ENCODE peak calls at places on chromosomes 12 and 14, in four cellular contexts. E is H7; X is B cell; F is naive thymus-derived CD8-positive, alpha-beta T cell. C is an unnamed sample.

GRCh38 chr12:28308891-28309290 is 118.6 kb downstream of the CCDC91 start:
- DNase-seq in F (no peak), E (no peak), X (no peak), C (no peak)

GRCh38 chr12:116222358-116222757 is 55.1 kb downstream of the MED13L start:
- DNase-seq in F (no peak), E (no peak), X (no peak), C (no peak)

GRCh38 chr12:130683080-130683479 is 33.0 kb downstream of the RIMBP2 start:
- DNase-seq in F (no peak), E (no peak), X (no peak), C (no peak)

GRCh38 chr14:81686512-81686911 is 152.9 kb upstream of the SEL1L start:
- DNase-seq in E (no peak), F (no peak), X (no peak), C (no peak)

GRCh38 chr14:73392329-73393257 is 65.8 kb downstream of the NUMB start:
- DNase-seq in X (no peak), F (no peak), E (no peak), C (no peak)

GRCh38 chr12:57612711-57613426 is 1.6 kb downstream of the ARHGEF25 start:
- DNase-seq in X (no peak), E (no peak), F (no peak), C (no peak)

GRCh38 chr12:43348221-43348620 is 203.8 kb downstream of the ADAMTS20 start:
- DNase-seq in X (no peak), F (no peak), E (no peak), C (no peak)

GRCh38 chr14:35234007-35234406 is 58.2 kb upstream of the PSMA6 start:
- DNase-seq in X (no peak), E (no peak), F (no peak), C (no peak)

GRCh38 chr12:127083028-127083949 is 1183.7 kb upstream of the TMEM132C start:
- DNase-seq in F (peak; percentile 1), X (no peak), E (peak; percentile 27), C (no peak)

GRCh38 chr12:110841007-110841406 is 5.8 kb upstream of the CCDC63 start:
- DNase-seq in X (no peak), E (no peak), F (no peak), C (no peak)

GRCh38 chr12:16454481-16454880 is 107.0 kb downstream of the MGST1 start:
- DNase-seq in F (no peak), X (no peak), E (no peak), C (no peak)

GRCh38 chr14:20469890-20470858 is 968 bp downstream of the PNP start:
- DNase-seq in F (no peak), E (peak; percentile 42), X (peak; percentile 45), C (peak; percentile 47)

GRCh38 chr12:109503611-109504010 is 26.2 kb downstream of the UBE3B start:
- DNase-seq in E (no peak), X (no peak), F (no peak), C (no peak)

GRCh38 chr14:96011609-96012008 is 27.6 kb upstream of the C14orf132 start:
- DNase-seq in F (no peak), X (no peak), E (no peak), C (no peak)

GRCh38 chr12:108035372-108035771 is 93.7 kb upstream of the WSCD2 start:
- DNase-seq in F (no peak), X (no peak), E (no peak), C (no peak)

GRCh38 chr14:73787760-73788508 is 63.7 kb upstream of the PTGR2 start:
- DNase-seq in E (no peak), X (no peak), F (no peak), C (no peak)

GRCh38 chr12:116564080-116564479 is 4.9 kb downstream of the MAP1LC3B2 start:
- DNase-seq in E (no peak), X (no peak), F (no peak), C (no peak)

GRCh38 chr12:67068204-67068731 is 200.9 kb upstream of the CAND1 start:
- DNase-seq in E (peak; percentile 59), X (no peak), F (no peak), C (no peak)

GRCh38 chr14:99460793-99461192 is 19.9 kb downstream of the SETD3 start:
- DNase-seq in E (peak; percentile 63), X (no peak), F (no peak), C (no peak)

GRCh38 chr12:54606556-54606955 is 18.1 kb upstream of the PPP1R1A start:
- DNase-seq in F (no peak), X (no peak), E (no peak), C (no peak)

GRCh38 chr12:5203274-5203673 is 159.6 kb downstream of the KCNA5 start:
- DNase-seq in E (no peak), X (no peak), F (no peak), C (no peak)

GRCh38 chr12:84201976-84202375 is 710.6 kb downstream of the SLC6A15 start:
- DNase-seq in E (no peak), X (no peak), F (no peak), C (no peak)

GRCh38 chr14:35998303-35998702 is 172.2 kb downstream of the BRMS1L start:
- DNase-seq in F (no peak), X (no peak), E (no peak), C (no peak)

GRCh38 chr12:70185301-70185700 is 57.9 kb upstream of the CNOT2 start:
- DNase-seq in X (no peak), F (no peak), E (no peak), C (no peak)

GRCh38 chr12:16555630-16556029 is 50.3 kb downstream of the LMO3 start:
- DNase-seq in X (no peak), E (peak; percentile 10), F (no peak), C (no peak)

GRCh38 chr12:32435921-32436710 is 36.8 kb downstream of the FGD4 start:
- DNase-seq in F (no peak), X (no peak), E (no peak), C (no peak)

GRCh38 chr14:38839743-38840375 is 263.2 kb downstream of the SEC23A start:
- DNase-seq in X (no peak), E (no peak), F (no peak), C (no peak)

GRCh38 chr12:117333331-117334000 is 28.0 kb downstream of the NOS1 start:
- DNase-seq in E (no peak), X (no peak), F (no peak), C (no peak)

GRCh38 chr12:34219046-34219770 is 196.9 kb downstream of the ALG10 start:
- DNase-seq in F (no peak), X (no peak), E (peak; percentile 10), C (no peak)

GRCh38 chr14:59325906-59326305 is 137.4 kb downstream of the DAAM1 start:
- DNase-seq in X (no peak), E (no peak), F (no peak), C (no peak)

GRCh38 chr12:124438415-124439056 is 128.9 kb downstream of the NCOR2 start:
- DNase-seq in E (peak; percentile 80), F (no peak), X (no peak), C (no peak)